ENCODE peak calls at places on chromosomes 4 and X, in seven cellular contexts. S is uterus, I is breast epithelium, G is kidney epithelial cell, V is HCT116, W is GM13977, X is body of pancreas. K is an unnamed sample.

GRCh38 chr4:77022581-77023133 is 53.1 kb downstream of the CCNI start:
- DNase-seq in I (no peak), V (no peak), G (no peak), W (no peak), X (no peak), S (no peak), K (no peak)

GRCh38 chr4:1172971-1173757 is 781 bp upstream of the SPON2 start:
- DNase-seq in I (no peak), S (peak), W (no peak), V (no peak), X (no peak), G (no peak), K (no peak)

GRCh38 chr4:176800891-176801534 is 8.3 kb upstream of the VEGFC start:
- DNase-seq in V (no peak), X (no peak), W (no peak), I (no peak), G (no peak), S (no peak), K (no peak)

GRCh38 chr4:184343400-184344177 is 125.9 kb upstream of the ENPP6 start:
- DNase-seq in W (no peak), G (peak), I (peak), S (peak), V (peak), X (peak), K (no peak)

GRCh38 chrX:104854790-104855340 is 288.9 kb downstream of the IL1RAPL2 start:
- DNase-seq in W (no peak), S (no peak), X (no peak), G (no peak), I (no peak), V (no peak), K (no peak)

GRCh38 chrX:120419465-120419864 is 49.6 kb downstream of the LAMP2 start:
- DNase-seq in V (no peak), S (no peak), W (no peak), X (no peak), G (no peak), I (no peak), K (no peak)

GRCh38 chr4:103076777-103077347 is 301 bp upstream of the SLC9B2 start:
- DNase-seq in S (no peak), W (peak), V (peak), G (no peak), X (no peak), I (no peak), K (no peak)

GRCh38 chr4:180059216-180059881 is 2183.9 kb upstream of the TENM3 start:
- DNase-seq in I (no peak), G (no peak), S (no peak), X (peak), W (peak), V (no peak), K (no peak)

GRCh38 chr4:67940505-67940904 is 22.8 kb downstream of the TMPRSS11A start:
- DNase-seq in X (no peak), G (no peak), I (no peak), V (no peak), W (no peak), S (no peak), K (no peak)

GRCh38 chrX:155334486-155335316 is at the start of gene CLIC2:
- DNase-seq in I (no peak), X (no peak), G (no peak), V (no peak), S (peak), W (no peak), K (peak)

GRCh38 chrX:27838176-27838575 is 30.4 kb downstream of the MAGEB10 start:
- DNase-seq in V (no peak), X (no peak), S (no peak), G (no peak), I (no peak), W (no peak), K (no peak)

GRCh38 chr4:20386906-20387305 is 135.2 kb downstream of the SLIT2 start:
- DNase-seq in G (no peak), I (no peak), V (no peak), X (no peak), S (no peak), W (no peak), K (no peak)

GRCh38 chrX:149984411-149984810 is 46.1 kb upstream of the EOLA2 start:
- DNase-seq in W (no peak), S (no peak), G (no peak), V (no peak), X (no peak), I (no peak), K (no peak)

GRCh38 chr4:39521253-39521908 is 5.9 kb downstream of the UGDH start:
- DNase-seq in G (no peak), V (no peak), X (no peak), I (no peak), W (no peak), S (no peak), K (no peak)

DNA sequence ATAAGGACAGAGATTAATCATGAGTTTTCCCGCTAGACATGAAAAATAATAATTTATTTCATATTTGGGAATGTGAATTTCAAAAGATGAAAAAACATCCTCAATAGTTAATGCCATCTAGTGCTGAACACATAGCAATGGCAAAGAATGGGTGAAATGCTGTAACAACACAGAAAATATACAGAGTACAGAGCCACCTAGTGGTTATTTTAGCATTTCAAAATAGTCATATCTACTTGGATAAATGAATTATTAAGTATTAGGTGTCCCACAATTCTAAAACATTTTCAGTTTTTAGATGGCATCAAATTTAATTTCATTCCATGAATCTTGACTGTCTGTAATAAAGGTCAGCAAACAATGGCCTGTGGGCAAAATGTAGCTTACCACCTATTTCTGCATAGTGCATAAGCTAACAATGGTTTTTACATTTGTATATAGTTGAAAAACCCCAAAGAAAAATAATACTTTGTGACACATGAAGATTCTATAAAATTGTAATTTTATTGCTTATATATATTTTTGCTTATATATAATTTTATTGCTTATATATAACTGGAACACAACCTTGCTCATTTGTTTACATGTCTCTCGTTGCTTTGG is 99.3 kb upstream of the FAM47C start:
- DNase-seq in G (peak), I (no peak), V (peak), S (no peak), X (no peak), W (peak), K (no peak)
- TF ChIP-seq CTCF in G (peak), I (no peak), V (peak), S (no peak), X (peak), W (peak), K (peak)

GRCh38 chr4:107931775-107932321 is 499 bp downstream of the CYP2U1 start:
- DNase-seq in V (no peak), X (no peak), W (no peak), S (peak), G (no peak), I (no peak), K (no peak)
- TF ChIP-seq CTCF in V (no peak), X (no peak), W (no peak), S (no peak), G (no peak), I (no peak), K (no peak)

GRCh38 chr4:79574741-79575451 is 166.9 kb upstream of the GK2 start:
- DNase-seq in S (no peak), X (no peak), G (no peak), V (no peak), I (no peak), W (no peak), K (no peak)

GRCh38 chr4:79575709-79576479 is 167.9 kb upstream of the GK2 start:
- DNase-seq in X (no peak), S (no peak), I (no peak), W (no peak), G (no peak), V (no peak), K (no peak)

GRCh38 chr4:79578613-79579012 is 170.6 kb upstream of the GK2 start:
- DNase-seq in S (no peak), X (no peak), G (no peak), V (no peak), I (no peak), W (no peak), K (no peak)

DNA sequence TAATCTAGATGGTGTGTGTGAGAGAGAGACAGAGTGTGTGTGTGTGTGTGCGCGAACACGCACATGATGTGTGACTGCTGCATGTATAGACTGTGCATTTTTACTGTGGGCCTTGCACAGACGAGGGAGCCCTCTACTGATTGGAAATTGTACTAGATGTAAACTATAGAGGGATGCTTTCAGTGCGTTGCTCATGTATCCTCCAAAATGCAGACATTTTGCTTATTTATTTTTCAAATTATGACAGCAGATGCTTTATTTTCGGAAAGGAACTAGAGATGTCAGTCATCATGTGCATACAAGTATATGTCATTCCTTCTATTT is 168.4 kb upstream of the GK2 start:
- DNase-seq in V (no peak), S (no peak), I (no peak), G (no peak), X (no peak), W (no peak), K (no peak)
- TF ChIP-seq CTCF in V (peak), S (peak), I (no peak), G (peak), X (peak), W (peak), K (peak)

GRCh38 chr4:156677136-156677535 is 294.5 kb downstream of the PDGFC start:
- DNase-seq in I (no peak), X (no peak), V (peak), G (no peak), W (no peak), S (no peak), K (no peak)
- TF ChIP-seq CTCF in I (no peak), X (peak), V (peak), G (peak), W (no peak), S (no peak), K (peak)

DNA sequence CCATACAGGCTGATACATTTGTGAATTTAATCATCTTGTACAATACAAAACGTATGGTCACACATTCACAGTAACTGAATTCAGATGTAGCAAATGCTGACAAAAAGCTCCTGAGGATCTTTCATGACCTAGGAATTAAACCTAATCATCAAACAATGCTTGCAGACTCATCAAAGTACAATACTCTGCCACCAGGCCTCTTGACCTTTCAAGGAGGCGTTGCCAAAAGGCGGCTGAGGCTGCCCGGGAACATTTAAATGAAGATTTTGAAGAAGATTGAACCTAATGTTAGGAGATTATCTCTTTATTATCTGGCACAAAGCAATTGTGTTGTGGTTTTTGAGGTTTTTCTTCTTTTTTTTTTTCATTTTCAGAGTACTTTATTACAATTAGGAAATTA is 340.5 kb downstream of the GALNTL6 start:
- DNase-seq in G (no peak), W (no peak), I (no peak), V (no peak), X (no peak), S (no peak), K (no peak)
- TF ChIP-seq CTCF in G (no peak), W (no peak), I (no peak), V (no peak), X (no peak), S (no peak), K (no peak)

GRCh38 chrX:98956014-98956413 is 1454.1 kb downstream of the PCDH19 start:
- DNase-seq in I (no peak), V (no peak), X (no peak), W (no peak), S (no peak), G (no peak), K (no peak)
- TF ChIP-seq CTCF in I (no peak), V (no peak), X (no peak), W (no peak), S (no peak), G (no peak), K (no peak)

GRCh38 chrX:118603981-118604380 is 108.4 kb downstream of the DOCK11 start:
- DNase-seq in W (peak), S (peak), I (peak), G (no peak), V (peak), X (peak), K (no peak)
- TF ChIP-seq CTCF in W (peak), S (peak), I (no peak), G (peak), V (peak), X (peak), K (peak)

GRCh38 chr4:127783026-127783769 is 1.1 kb downstream of the HSPA4L start:
- DNase-seq in X (peak), I (peak), G (no peak), S (peak), W (no peak), V (peak), K (peak)

GRCh38 chr4:127793528-127793927 is 11.4 kb downstream of the HSPA4L start:
- DNase-seq in V (no peak), W (no peak), X (no peak), S (no peak), G (no peak), I (no peak), K (no peak)

GRCh38 chr4:127783971-127784519 is 1.9 kb downstream of the HSPA4L start:
- DNase-seq in S (no peak), G (no peak), I (no peak), X (no peak), W (no peak), V (no peak), K (no peak)

DNA sequence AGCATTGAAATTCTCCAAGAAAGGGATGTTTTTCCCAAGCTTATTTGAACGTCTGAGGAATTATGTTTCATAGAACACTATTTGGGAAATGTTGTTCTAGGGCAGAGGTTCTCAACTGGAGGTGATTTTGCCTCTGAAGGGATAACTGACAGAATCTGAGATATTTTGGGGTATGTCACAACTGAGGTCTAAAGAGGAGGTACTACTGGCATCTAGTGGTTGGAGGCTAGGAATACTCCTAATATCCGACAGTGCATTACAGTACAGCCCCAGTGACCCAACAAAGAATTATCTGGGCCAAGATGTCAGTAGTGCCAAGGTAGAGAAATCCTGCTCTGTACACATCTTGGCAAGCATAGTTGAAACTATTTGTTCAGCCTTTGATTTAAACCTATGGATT is 6.4 kb downstream of the HSPA4L start:
- DNase-seq in I (no peak), X (no peak), G (no peak), W (no peak), S (no peak), V (peak), K (no peak)
- TF ChIP-seq CTCF in I (no peak), X (no peak), G (peak), W (no peak), S (no peak), V (peak), K (peak)

GRCh38 chrX:81378550-81378949 is 176.6 kb downstream of the SH3BGRL start:
- DNase-seq in V (no peak), I (no peak), W (no peak), G (no peak), S (no peak), X (no peak), K (no peak)

DNA sequence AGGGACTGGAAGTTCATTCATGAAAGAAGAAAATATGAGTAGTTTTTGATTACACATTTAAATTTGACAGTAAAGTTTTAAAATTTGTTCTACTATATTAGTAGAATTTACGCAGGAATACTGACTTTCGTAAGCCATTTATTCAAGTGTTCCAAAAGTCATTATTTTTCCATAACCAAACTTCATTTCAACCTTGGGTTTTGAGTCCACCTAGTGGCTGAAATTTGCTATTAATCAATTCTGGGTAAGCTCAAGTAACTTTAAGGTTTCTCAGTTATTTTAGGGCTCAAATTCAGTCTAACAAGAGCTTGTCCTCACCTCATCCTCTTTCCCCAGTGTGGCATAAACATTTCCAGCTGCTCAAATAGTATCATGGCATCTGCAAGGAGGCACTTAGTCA is 175.4 kb downstream of the SH3BGRL start:
- DNase-seq in W (peak), G (no peak), V (no peak), I (no peak), X (no peak), S (no peak), K (no peak)
- TF ChIP-seq CTCF in W (peak), G (peak), V (peak), I (peak), X (peak), S (peak), K (peak)